ENCODE peak calls at places on chromosomes 4 and X, in eight cellular contexts. D is left lung; Q is left ventricle myocardium inferior; A is CD4-positive, alpha-beta T cell; U is GM06990; M is OCI-LY7; S is lung; E is progenitor cell of endocrine pancreas. W is an unnamed sample.

GRCh38 chrX:63250253-63250868 is 100.8 kb downstream of the SPIN4 start:
- DNase-seq in M (peak), Q (no peak), S (peak), A (no peak), D (no peak), E (peak), U (peak), W (no peak)

GRCh38 chr4:38967260-38968095 is 64.7 kb downstream of the TMEM156 start:
- DNase-seq in E (no peak), A (no peak), D (no peak), Q (no peak), M (no peak), U (no peak), S (no peak), W (no peak)

GRCh38 chrX:72312311-72312940 is 6.7 kb upstream of the CITED1 start:
- DNase-seq in S (no peak), A (no peak), D (no peak), E (no peak), U (no peak), M (no peak), Q (no peak), W (peak)

GRCh38 chr4:78652282-78652876 is 100.8 kb downstream of the ANXA3 start:
- DNase-seq in A (no peak), M (no peak), S (no peak), U (no peak), E (no peak), Q (no peak), D (no peak), W (no peak)

GRCh38 chr4:14168919-14169318 is 541.4 kb upstream of the BOD1L1 start:
- DNase-seq in Q (peak), E (no peak), A (no peak), U (no peak), M (no peak), D (no peak), S (peak), W (no peak)

GRCh38 chrX:101708180-101708579 is 48.5 kb upstream of the ARMCX2 start:
- DNase-seq in M (no peak), S (no peak), Q (no peak), U (no peak), D (no peak), A (no peak), E (no peak), W (no peak)

GRCh38 chr4:159594576-159594975 is 491.7 kb downstream of the RAPGEF2 start:
- DNase-seq in U (no peak), M (no peak), D (no peak), E (no peak), S (no peak), A (no peak), Q (no peak), W (no peak)

GRCh38 chr4:133149932-133150642 is 993 bp downstream of the PCDH10 start:
- DNase-seq in D (no peak), S (no peak), U (no peak), Q (no peak), M (no peak), E (no peak), A (no peak), W (peak)

GRCh38 chr4:113083346-113083745 is 33.9 kb downstream of the ANK2 start:
- DNase-seq in U (no peak), E (no peak), S (no peak), M (no peak), Q (no peak), D (no peak), A (no peak), W (no peak)

GRCh38 chr4:118767109-118767508 is 68.8 kb downstream of the SEC24D start:
- DNase-seq in U (no peak), Q (no peak), E (no peak), S (no peak), D (no peak), M (no peak), A (no peak), W (no peak)

GRCh38 chr4:18318682-18319410 is 297.3 kb upstream of the LCORL start:
- DNase-seq in E (no peak), U (no peak), Q (peak), M (no peak), S (no peak), D (peak), A (no peak), W (no peak)

GRCh38 chrX:117998171-117998570 is 118.4 kb downstream of the KLHL13 start:
- DNase-seq in E (no peak), M (no peak), S (no peak), U (no peak), Q (no peak), A (no peak), D (no peak), W (no peak)

GRCh38 chr4:7109169-7109568 is 41.3 kb upstream of the GRPEL1 start:
- DNase-seq in A (no peak), Q (no peak), D (no peak), E (no peak), U (no peak), M (no peak), S (no peak), W (no peak)

GRCh38 chr4:167541286-167541685 is 307.0 kb upstream of the SPOCK3 start:
- DNase-seq in E (no peak), U (no peak), Q (no peak), A (no peak), M (no peak), D (no peak), S (no peak), W (no peak)

DNA sequence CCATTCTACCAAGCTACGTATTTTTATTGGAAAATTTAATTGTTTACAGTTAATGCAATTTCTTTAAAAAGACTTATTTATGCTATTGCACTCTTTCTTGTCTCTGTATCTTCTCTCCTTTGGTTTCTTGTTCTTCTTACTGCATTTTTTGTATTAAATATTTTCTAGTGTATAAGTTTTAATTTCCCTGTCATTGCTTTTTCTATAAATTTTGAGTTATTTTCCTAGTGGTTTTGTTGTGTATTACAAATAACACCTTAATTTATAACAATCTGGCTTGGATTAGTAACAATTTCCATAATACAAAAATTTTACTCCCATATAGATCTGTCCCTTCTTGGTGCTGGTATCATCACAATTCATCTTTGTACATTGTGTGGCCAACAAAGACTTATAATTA is 303.5 kb upstream of the SPOCK3 start:
- DNase-seq in U (no peak), A (no peak), E (no peak), D (no peak), S (no peak), M (no peak), Q (no peak), W (no peak)
- TF ChIP-seq CTCF in U (no peak), A (no peak), E (no peak), D (no peak), S (no peak), M (no peak), Q (no peak), W (no peak)

GRCh38 chrX:18377802-18378201 is 23.3 kb upstream of the SCML2 start:
- DNase-seq in D (no peak), U (no peak), E (no peak), M (peak), S (no peak), Q (no peak), A (no peak), W (no peak)
- TF ChIP-seq CTCF in D (no peak), U (peak), E (peak), M (peak), S (no peak), Q (peak), A (peak), W (peak)

DNA sequence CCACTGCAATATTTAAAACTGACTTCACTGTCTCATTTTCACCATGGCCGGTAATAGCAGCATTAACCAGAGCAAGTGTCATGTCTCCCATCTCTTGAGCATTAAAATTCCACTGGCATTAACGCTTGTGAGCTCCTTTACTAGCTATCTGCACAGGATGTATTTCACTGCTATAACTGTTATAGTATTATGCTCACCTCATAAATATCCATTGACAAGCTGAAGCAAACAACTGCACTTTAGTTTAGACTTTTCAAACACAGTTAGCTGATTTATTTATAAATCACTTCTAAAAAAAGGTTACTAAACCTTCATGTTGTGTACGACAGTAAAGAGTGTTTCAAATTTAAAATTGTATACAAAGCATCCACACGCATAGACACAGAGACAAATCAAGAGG is 157.8 kb downstream of the ANTXR2 start:
- DNase-seq in A (no peak), S (no peak), D (no peak), M (no peak), U (no peak), Q (no peak), E (no peak), W (no peak)
- TF ChIP-seq CTCF in A (no peak), S (no peak), D (no peak), M (no peak), U (no peak), Q (no peak), E (no peak), W (no peak)

GRCh38 chrX:790780-791360 is 160.3 kb downstream of the SHOX start:
- DNase-seq in U (no peak), D (no peak), A (no peak), S (no peak), Q (no peak), E (no peak), M (no peak), W (no peak)
- TF ChIP-seq CTCF in U (no peak), D (no peak), A (no peak), S (no peak), Q (no peak), E (no peak), M (no peak), W (no peak)

W was measured in osteocyte.